ENCODE peak calls at places on chromosomes 11 and 22, in ten cellular contexts. U, D, O, X, K, P, J, I, Y and T are unnamed samples.

GRCh38 chr11:114478768-114479167 is 39.5 kb downstream of the REXO2 start:
- DNase-seq in I (no peak), O (no peak), U (no peak), X (peak; percentile 37), K (no peak), Y (peak; percentile 13), D (no peak), P (peak; percentile 44), J (no peak), T (no peak)

GRCh38 chr11:108220721-108221346 is 1.6 kb downstream of the NPAT start:
- DNase-seq in O (no peak), I (no peak), J (no peak), Y (no peak), X (no peak), P (no peak), D (no peak), K (peak; percentile 4), U (no peak), T (no peak)

GRCh38 chr11:108319541-108320145 is 96.8 kb downstream of the ATM start:
- DNase-seq in I (no peak), D (no peak), U (no peak), X (no peak), P (peak; percentile 60), J (peak; percentile 9), O (no peak), K (no peak), Y (peak; percentile 72), T (no peak)

GRCh38 chr11:93903989-93904388 is 53.6 kb upstream of the VSTM5 start:
- DNase-seq in Y (no peak), I (no peak), O (no peak), P (peak; percentile 11), K (peak; percentile 49), D (no peak), J (no peak), U (no peak), X (no peak), T (no peak)

GRCh38 chr11:83572521-83572920 is 286.4 kb upstream of the CCDC90B start:
- DNase-seq in X (no peak), D (no peak), U (no peak), K (no peak), O (no peak), Y (no peak), J (no peak), P (no peak), I (no peak), T (no peak)

GRCh38 chr11:69391192-69392103 is 90.0 kb upstream of the LINC01488 start:
- DNase-seq in K (no peak), D (no peak), U (no peak), O (no peak), P (no peak), J (no peak), I (no peak), Y (no peak), X (no peak), T (no peak)

GRCh38 chr22:19666663-19667593 is 47.4 kb upstream of the SEPTIN5 start:
- DNase-seq in J (no peak), D (no peak), O (no peak), I (no peak), U (no peak), X (no peak), K (peak; percentile 51), Y (peak; percentile 38), P (no peak), T (no peak)

GRCh38 chr11:76073716-76074115 is 132.6 kb downstream of the WNT11 start:
- DNase-seq in P (no peak), I (no peak), Y (no peak), U (peak; percentile 64), K (no peak), J (peak; percentile 18), X (no peak), O (no peak), D (no peak), T (no peak)

GRCh38 chr11:103953797-103954495 is 82.5 kb upstream of the DDI1 start:
- DNase-seq in U (no peak), P (no peak), J (no peak), X (no peak), I (no peak), D (no peak), Y (no peak), K (peak; percentile 97), O (no peak), T (no peak)

GRCh38 chr11:119739975-119740374 is 11.0 kb upstream of the NECTIN1 start:
- DNase-seq in O (no peak), Y (no peak), X (no peak), K (no peak), D (no peak), P (no peak), J (no peak), U (no peak), I (no peak), T (no peak)

GRCh38 chr22:41217553-41218157 is 12.5 kb downstream of the L3MBTL2 start:
- DNase-seq in J (peak; percentile 19), D (no peak), O (peak; percentile 48), P (no peak), X (no peak), I (no peak), Y (peak; percentile 61), K (no peak), U (peak; percentile 83), T (no peak)

GRCh38 chr11:116719102-116719501 is 53.7 kb downstream of the BUD13 start:
- DNase-seq in J (no peak), I (no peak), Y (no peak), U (no peak), X (no peak), O (no peak), P (no peak), D (no peak), K (no peak), T (no peak)

GRCh38 chr11:106644824-106645223 is 373.5 kb downstream of the GUCY1A2 start:
- DNase-seq in U (no peak), Y (peak; percentile 6), D (no peak), O (no peak), K (no peak), X (peak; percentile 72), I (no peak), P (peak; percentile 40), J (no peak), T (no peak)

GRCh38 chr22:43213066-43213465 is 26.1 kb upstream of the TTLL12 start:
- DNase-seq in D (no peak), X (no peak), P (no peak), I (no peak), Y (no peak), O (no peak), U (no peak), K (no peak), J (no peak), T (no peak)

GRCh38 chr11:61011239-61011870 is 39.9 kb downstream of the CD6 start:
- DNase-seq in J (no peak), I (no peak), U (no peak), P (no peak), X (no peak), K (no peak), D (no peak), Y (no peak), O (no peak), T (no peak)

GRCh38 chr11:17013548-17014320 is 480 bp downstream of the PLEKHA7 start:
- DNase-seq in J (no peak), O (no peak), P (no peak), I (no peak), K (no peak), Y (no peak), U (no peak), X (no peak), D (no peak), T (peak; percentile 21)

GRCh38 chr11:62905927-62906531 is 15.1 kb downstream of the CHRM1 start:
- DNase-seq in U (peak; percentile 58), O (peak; percentile 75), I (peak; percentile 64), D (peak; percentile 73), K (peak; percentile 74), J (peak; percentile 51), X (peak; percentile 71), P (peak; percentile 69), Y (peak; percentile 85), T (peak; percentile 77)

GRCh38 chr11:13136272-13136596 is 127.1 kb downstream of the RASSF10 start:
- DNase-seq in O (no peak), P (no peak), Y (no peak), J (no peak), D (no peak), K (no peak), I (no peak), X (no peak), U (no peak), T (no peak)

GRCh38 chr22:23233746-23234408 is 53.6 kb downstream of the BCR start:
- DNase-seq in D (no peak), I (no peak), P (no peak), X (peak; percentile 21), U (no peak), K (no peak), Y (peak; percentile 90), J (no peak), O (no peak), T (no peak)

GRCh38 chr22:38921126-38921525 is 36.3 kb upstream of the APOBEC3A start:
- DNase-seq in J (no peak), D (peak; percentile 39), U (no peak), I (no peak), P (peak; percentile 85), O (no peak), Y (no peak), K (no peak), X (no peak), T (no peak)

GRCh38 chr22:35205956-35206355 is 51.3 kb upstream of the HMGXB4 start:
- DNase-seq in O (no peak), K (peak; percentile 36), U (no peak), X (peak; percentile 50), D (no peak), P (peak; percentile 59), Y (peak; percentile 51), I (no peak), J (no peak), T (no peak)

GRCh38 chr11:40816976-40817375 is 642.5 kb downstream of the LRRC4C start:
- DNase-seq in J (no peak), X (no peak), K (no peak), U (no peak), D (no peak), I (no peak), Y (no peak), P (no peak), O (no peak), T (no peak)

GRCh38 chr22:44411226-44412135 is 86.6 kb downstream of the RTL6 start:
- DNase-seq in K (no peak), X (no peak), I (no peak), D (no peak), J (no peak), U (no peak), Y (no peak), P (no peak), O (no peak), T (no peak)

GRCh38 chr11:85694385-85694980 is 8.5 kb upstream of the CCDC89 start:
- DNase-seq in O (no peak), D (peak; percentile 18), K (peak; percentile 23), P (peak; percentile 16), Y (peak; percentile 56), X (peak; percentile 42), J (no peak), U (no peak), I (no peak), T (no peak)

GRCh38 chr11:95711162-95711944 is 78.2 kb downstream of the FAM76B start:
- DNase-seq in P (peak; percentile 23), J (no peak), O (no peak), U (no peak), K (no peak), D (no peak), I (no peak), Y (no peak), X (no peak), T (no peak)

GRCh38 chr22:29245626-29246385 is 22.0 kb downstream of the RHBDD3 start:
- DNase-seq in Y (peak; percentile 58), K (peak; percentile 72), D (peak; percentile 34), U (no peak), P (peak; percentile 34), O (peak; percentile 56), J (peak; percentile 19), I (peak; percentile 44), X (peak; percentile 54), T (peak; percentile 49)

GRCh38 chr22:18126606-18127005 is 16.0 kb downstream of the TUBA8 start:
- DNase-seq in J (no peak), I (no peak), D (no peak), X (no peak), K (no peak), P (no peak), U (no peak), Y (no peak), O (no peak), T (no peak)

GRCh38 chr11:120180571-120181445 is 30.0 kb upstream of the OAF start:
- DNase-seq in P (peak; percentile 20), D (no peak), J (no peak), K (no peak), U (no peak), Y (peak; percentile 45), I (no peak), X (no peak), O (no peak), T (no peak)